ENCODE peak calls at places on chromosome 18, in five cellular contexts. One of them, this sample, is unnamed.

GRCh38 chr18:61825386-61825785 is 67.4 kb downstream of the RNF152 start:
- DNase-seq in DND-41: no peak
- DNase-seq in brain microvascular endothelial cell: peak; percentile 66
- DNase-seq in CD8-positive, alpha-beta T cell: no peak
- DNase-seq in tibial artery: no peak
- DNase-seq in this sample: no peak

GRCh38 chr18:12645751-12646203 is 12.1 kb downstream of the SPIRE1 start:
- DNase-seq in DND-41: no peak
- DNase-seq in brain microvascular endothelial cell: peak; percentile 7
- DNase-seq in tibial artery: peak; percentile 65
- DNase-seq in CD8-positive, alpha-beta T cell: no peak
- DNase-seq in this sample: peak; percentile 70

GRCh38 chr18:54672846-54673475 is 81.9 kb downstream of the DYNAP start:
- DNase-seq in DND-41: no peak
- DNase-seq in brain microvascular endothelial cell: peak; percentile 25
- DNase-seq in tibial artery: no peak
- DNase-seq in CD8-positive, alpha-beta T cell: no peak
- DNase-seq in this sample: peak; percentile 63

GRCh38 chr18:59871711-59872362 is 28.0 kb upstream of the PMAIP1 start:
- DNase-seq in brain microvascular endothelial cell: no peak
- DNase-seq in DND-41: no peak
- DNase-seq in tibial artery: no peak
- DNase-seq in CD8-positive, alpha-beta T cell: no peak
- DNase-seq in this sample: no peak

GRCh38 chr18:2534906-2535305 is 36.4 kb downstream of the METTL4 start:
- DNase-seq in CD8-positive, alpha-beta T cell: no peak
- DNase-seq in brain microvascular endothelial cell: no peak
- DNase-seq in tibial artery: no peak
- DNase-seq in DND-41: no peak
- DNase-seq in this sample: no peak

GRCh38 chr18:51098082-51098481 is 68.1 kb downstream of the SMAD4 start:
- DNase-seq in CD8-positive, alpha-beta T cell: no peak
- DNase-seq in brain microvascular endothelial cell: no peak
- DNase-seq in tibial artery: no peak
- DNase-seq in DND-41: no peak
- DNase-seq in this sample: no peak

GRCh38 chr18:31590570-31590969 is 1.1 kb upstream of the TTR start:
- DNase-seq in tibial artery: no peak
- DNase-seq in DND-41: no peak
- DNase-seq in CD8-positive, alpha-beta T cell: no peak
- DNase-seq in brain microvascular endothelial cell: no peak
- DNase-seq in this sample: peak; percentile 72

GRCh38 chr18:62170857-62171256 is 16.0 kb downstream of the PIGN start:
- DNase-seq in CD8-positive, alpha-beta T cell: no peak
- DNase-seq in DND-41: no peak
- DNase-seq in tibial artery: no peak
- DNase-seq in brain microvascular endothelial cell: no peak
- DNase-seq in this sample: no peak

GRCh38 chr18:48868468-48869466 is 82.0 kb downstream of the SMAD7 start:
- DNase-seq in brain microvascular endothelial cell: no peak
- DNase-seq in CD8-positive, alpha-beta T cell: peak; percentile 50
- DNase-seq in DND-41: no peak
- DNase-seq in tibial artery: no peak
- DNase-seq in this sample: no peak

GRCh38 chr18:22210331-22210754 is 41.0 kb downstream of the GATA6 start:
- DNase-seq in tibial artery: no peak
- DNase-seq in DND-41: no peak
- DNase-seq in CD8-positive, alpha-beta T cell: no peak
- DNase-seq in brain microvascular endothelial cell: peak; percentile 47
- DNase-seq in this sample: peak; percentile 39

GRCh38 chr18:72409923-72410322 is 134.2 kb downstream of the CBLN2 start:
- DNase-seq in CD8-positive, alpha-beta T cell: no peak
- DNase-seq in brain microvascular endothelial cell: no peak
- DNase-seq in tibial artery: no peak
- DNase-seq in DND-41: no peak
- DNase-seq in this sample: no peak

GRCh38 chr18:58268849-58269248 is 224.8 kb downstream of the NEDD4L start:
- DNase-seq in tibial artery: no peak
- DNase-seq in DND-41: no peak
- DNase-seq in CD8-positive, alpha-beta T cell: no peak
- DNase-seq in brain microvascular endothelial cell: peak; percentile 36
- DNase-seq in this sample: peak; percentile 95

GRCh38 chr18:74217476-74218143 is 69.3 kb downstream of the TIMM21 start:
- DNase-seq in DND-41: no peak
- DNase-seq in CD8-positive, alpha-beta T cell: no peak
- DNase-seq in brain microvascular endothelial cell: no peak
- DNase-seq in tibial artery: no peak
- DNase-seq in this sample: peak; percentile 55

DNA sequence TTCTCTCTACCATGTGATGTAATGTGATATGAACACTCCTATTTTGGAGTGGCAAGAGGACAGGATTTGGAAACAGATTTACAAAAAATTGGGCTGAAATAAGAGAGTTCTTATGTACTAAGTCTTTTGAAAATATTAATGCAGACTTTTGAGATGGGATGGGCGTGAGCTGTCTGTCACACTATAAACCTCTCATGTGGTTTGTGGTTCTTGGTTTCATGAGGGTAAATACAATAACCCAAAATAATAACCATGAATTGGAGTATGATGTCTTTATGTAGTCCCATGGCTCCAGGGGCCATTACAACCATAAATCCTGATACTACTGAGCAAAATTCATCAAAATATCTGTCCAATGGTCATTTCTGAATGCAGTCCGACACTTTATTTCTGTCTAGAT is 668.0 kb downstream of the MBD2 start:
- DNase-seq in tibial artery: no peak
- DNase-seq in brain microvascular endothelial cell: no peak
- DNase-seq in DND-41: no peak
- DNase-seq in CD8-positive, alpha-beta T cell: no peak
- DNase-seq in this sample: no peak
- H3K4me3 ChIP-seq in tibial artery: no peak overlapping the region
- H3K4me3 ChIP-seq in brain microvascular endothelial cell: no peak overlapping the region
- H3K4me3 ChIP-seq in DND-41: no peak overlapping the region
- H3K4me3 ChIP-seq in CD8-positive, alpha-beta T cell: no peak overlapping the region
- H3K4me3 ChIP-seq in this sample: no peak overlapping the region

DNA sequence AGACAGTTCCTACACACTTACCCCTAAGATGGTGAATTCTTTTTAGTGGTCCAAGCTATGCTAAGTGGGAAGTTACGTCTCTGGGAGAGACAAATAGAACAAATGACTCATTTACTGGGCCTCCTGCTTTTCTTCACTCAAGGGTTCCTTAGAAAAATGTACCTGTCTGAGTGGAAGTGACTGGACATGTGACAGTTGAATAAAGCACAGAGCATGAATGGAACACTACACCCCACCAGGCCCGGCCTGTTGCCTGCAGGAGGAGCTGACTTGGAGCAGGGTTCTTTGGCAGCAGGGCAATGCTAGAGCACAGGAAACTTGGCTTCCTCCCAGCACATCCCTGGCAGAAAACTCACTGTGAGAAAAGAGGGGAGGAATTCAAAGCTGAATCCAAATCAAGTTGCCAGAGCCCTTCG is 451.0 kb upstream of the SETBP1 start:
- DNase-seq in brain microvascular endothelial cell: peak; percentile 18
- DNase-seq in CD8-positive, alpha-beta T cell: no peak
- DNase-seq in tibial artery: peak; percentile 29
- DNase-seq in DND-41: no peak
- DNase-seq in this sample: peak; percentile 31
- TF ChIP-seq CTCF in brain microvascular endothelial cell: no peak
- TF ChIP-seq CTCF in CD8-positive, alpha-beta T cell: no peak
- TF ChIP-seq CTCF in tibial artery: no peak
- TF ChIP-seq CTCF in DND-41: no peak
- TF ChIP-seq CTCF in this sample: peak; percentile 4

DNA sequence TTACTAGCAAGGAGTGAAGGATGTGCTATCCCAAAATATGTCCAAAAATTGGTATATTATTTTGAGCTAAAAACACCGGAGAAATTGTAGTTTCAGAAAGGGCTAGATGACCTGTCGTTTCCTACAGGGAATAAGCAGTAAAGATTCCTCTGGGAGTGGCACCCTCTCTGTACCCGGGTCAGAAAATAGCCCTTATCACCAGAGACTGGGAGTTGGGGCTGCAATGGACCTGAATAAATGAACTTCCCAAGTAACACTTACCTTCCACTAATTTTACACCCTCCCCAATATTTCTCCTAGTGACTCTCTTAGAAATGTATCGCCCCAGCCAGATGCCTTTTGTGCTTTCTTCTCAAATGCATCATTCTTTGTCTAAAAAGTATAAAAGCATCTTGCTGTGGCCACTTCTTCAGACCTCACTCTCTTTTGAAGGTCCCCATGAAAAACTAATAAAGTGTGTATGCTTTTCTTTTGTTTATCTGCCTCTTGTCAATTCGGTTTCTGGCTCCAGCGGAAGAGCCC is 734 bp upstream of the RMC1 start:
- DNase-seq in brain microvascular endothelial cell: no peak
- DNase-seq in DND-41: no peak
- DNase-seq in CD8-positive, alpha-beta T cell: no peak
- DNase-seq in tibial artery: no peak
- DNase-seq in this sample: no peak
- H3K4me3 ChIP-seq in brain microvascular endothelial cell: peak overlapping the region; percentile 74
- H3K4me3 ChIP-seq in DND-41: peak overlapping the region; percentile 82
- H3K4me3 ChIP-seq in CD8-positive, alpha-beta T cell: peak overlapping the region; percentile 91
- H3K4me3 ChIP-seq in tibial artery: peak overlapping the region; percentile 89
- H3K4me3 ChIP-seq in this sample: peak overlapping the region; percentile 71

DNA sequence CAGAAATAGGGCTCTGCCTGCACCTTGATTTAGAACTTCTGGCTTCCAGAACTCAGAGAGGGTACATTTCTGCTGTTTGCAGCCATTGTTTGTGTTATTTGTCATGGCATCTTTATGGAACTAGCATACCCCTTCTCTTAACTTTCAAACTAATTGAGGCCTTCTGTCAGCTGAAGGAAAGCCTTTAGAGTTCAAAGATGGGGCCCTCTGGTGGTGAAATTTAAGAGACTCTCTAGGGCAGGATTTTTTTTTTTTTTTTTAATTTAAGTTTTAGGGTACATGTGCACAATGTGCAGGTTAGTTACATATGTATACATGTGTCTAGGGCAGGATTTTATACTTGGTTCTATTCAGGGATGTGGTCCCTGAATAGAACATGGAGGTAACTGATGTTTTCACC is 260.6 kb upstream of the LINC00305 start:
- DNase-seq in DND-41: no peak
- DNase-seq in brain microvascular endothelial cell: peak; percentile 2
- DNase-seq in CD8-positive, alpha-beta T cell: no peak
- DNase-seq in tibial artery: no peak
- DNase-seq in this sample: peak; percentile 11
- TF ChIP-seq CTCF in DND-41: peak; percentile 46
- TF ChIP-seq CTCF in brain microvascular endothelial cell: peak; percentile 48
- TF ChIP-seq CTCF in CD8-positive, alpha-beta T cell: no peak
- TF ChIP-seq CTCF in tibial artery: no peak
- TF ChIP-seq CTCF in this sample: peak; percentile 26

DNA sequence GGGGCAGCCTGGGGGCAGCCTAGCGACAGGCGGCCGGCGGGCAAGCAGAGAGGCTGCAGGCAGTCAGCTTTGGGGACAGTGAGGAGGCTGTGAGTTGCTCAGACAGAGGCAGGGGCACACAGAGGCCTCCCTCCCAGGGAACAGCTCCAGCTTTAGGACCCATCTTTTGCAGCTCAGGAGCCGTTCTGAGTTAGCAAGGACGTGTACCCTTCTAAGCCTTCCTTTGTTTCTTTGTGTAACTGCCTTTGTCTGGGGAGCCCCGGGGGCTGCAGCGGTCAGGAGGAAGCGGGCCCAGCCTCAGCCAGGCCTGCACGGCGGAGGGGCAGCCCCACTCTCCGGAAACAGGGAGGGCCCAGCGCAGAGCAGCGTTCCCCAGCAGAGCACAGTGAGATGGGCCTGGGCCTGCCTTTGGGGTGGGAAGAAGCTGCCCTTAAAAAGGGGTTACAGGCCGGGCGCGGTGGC is 41.0 kb upstream of the RALBP1 start:
- DNase-seq in brain microvascular endothelial cell: no peak
- DNase-seq in tibial artery: no peak
- DNase-seq in CD8-positive, alpha-beta T cell: no peak
- DNase-seq in DND-41: no peak
- DNase-seq in this sample: no peak
- H3K4me3 ChIP-seq in brain microvascular endothelial cell: no peak overlapping the region
- H3K4me3 ChIP-seq in tibial artery: no peak overlapping the region
- H3K4me3 ChIP-seq in CD8-positive, alpha-beta T cell: no peak overlapping the region
- H3K4me3 ChIP-seq in DND-41: no peak overlapping the region
- H3K4me3 ChIP-seq in this sample: no peak overlapping the region

This sample was measured in epithelial cell of esophagus.